ENCODE peak calls at places on chromosomes 11 and 22, in eight cellular contexts. One of them, this sample, is unnamed. For H3K36me3, the result is how much of the 10 kb centered on the place peaks cover.

GRCh38 chr11:10302294-10302743 is 2.6 kb upstream of the ADM start:
- DNase-seq in uterus: no peak
- DNase-seq in body of pancreas: peak
- DNase-seq in fibroblast of lung: peak
- DNase-seq in cardiac muscle cell: peak
- DNase-seq in testis: no peak
- DNase-seq in IMR-90: no peak
- DNase-seq in adrenal gland: no peak
- DNase-seq in this sample: no peak

GRCh38 chr11:134466035-134466908 is 54.2 kb upstream of the B3GAT1 start:
- DNase-seq in adrenal gland: no peak
- DNase-seq in fibroblast of lung: no peak
- DNase-seq in body of pancreas: no peak
- DNase-seq in cardiac muscle cell: no peak
- DNase-seq in IMR-90: no peak
- DNase-seq in testis: no peak
- DNase-seq in uterus: no peak
- DNase-seq in this sample: no peak

GRCh38 chr22:23888615-23889401 is 5.4 kb upstream of the MIF start:
- DNase-seq in body of pancreas: no peak
- DNase-seq in adrenal gland: no peak
- DNase-seq in fibroblast of lung: peak
- DNase-seq in testis: no peak
- DNase-seq in cardiac muscle cell: no peak
- DNase-seq in uterus: no peak
- DNase-seq in IMR-90: peak
- DNase-seq in this sample: no peak

GRCh38 chr11:65968600-65969482 is 7.3 kb downstream of the SART1 start:
- DNase-seq in cardiac muscle cell: no peak
- DNase-seq in body of pancreas: no peak
- DNase-seq in adrenal gland: no peak
- DNase-seq in IMR-90: no peak
- DNase-seq in fibroblast of lung: no peak
- DNase-seq in testis: no peak
- DNase-seq in uterus: no peak
- DNase-seq in this sample: no peak

GRCh38 chr11:128207861-128208321 is 379.5 kb downstream of the ETS1 start:
- DNase-seq in uterus: no peak
- DNase-seq in body of pancreas: no peak
- DNase-seq in adrenal gland: no peak
- DNase-seq in fibroblast of lung: peak
- DNase-seq in cardiac muscle cell: no peak
- DNase-seq in testis: no peak
- DNase-seq in IMR-90: peak
- DNase-seq in this sample: no peak

GRCh38 chr11:64865286-64866172 is 12.9 kb downstream of the EHD1 start:
- DNase-seq in body of pancreas: no peak
- DNase-seq in fibroblast of lung: peak
- DNase-seq in testis: no peak
- DNase-seq in cardiac muscle cell: no peak
- DNase-seq in uterus: no peak
- DNase-seq in IMR-90: peak
- DNase-seq in adrenal gland: no peak
- DNase-seq in this sample: no peak

GRCh38 chr11:129960216-129961214 is 42.1 kb downstream of the PRDM10 start:
- DNase-seq in testis: no peak
- DNase-seq in uterus: no peak
- DNase-seq in cardiac muscle cell: no peak
- DNase-seq in fibroblast of lung: peak
- DNase-seq in body of pancreas: no peak
- DNase-seq in IMR-90: peak
- DNase-seq in adrenal gland: no peak
- DNase-seq in this sample: no peak

GRCh38 chr22:50032941-50033601 is 20.5 kb upstream of the IL17REL start:
- DNase-seq in body of pancreas: no peak
- DNase-seq in IMR-90: no peak
- DNase-seq in uterus: no peak
- DNase-seq in testis: no peak
- DNase-seq in cardiac muscle cell: no peak
- DNase-seq in adrenal gland: no peak
- DNase-seq in fibroblast of lung: no peak
- DNase-seq in this sample: no peak

GRCh38 chr11:128824199-128825049 is 42.7 kb downstream of the KCNJ1 start:
- DNase-seq in body of pancreas: no peak
- DNase-seq in uterus: peak
- DNase-seq in fibroblast of lung: no peak
- DNase-seq in testis: peak
- DNase-seq in adrenal gland: no peak
- DNase-seq in cardiac muscle cell: no peak
- DNase-seq in IMR-90: no peak
- DNase-seq in this sample: no peak

GRCh38 chr22:45205624-45205925 is 35.1 kb downstream of the KIAA0930 start:
- DNase-seq in testis: no peak
- DNase-seq in cardiac muscle cell: no peak
- DNase-seq in uterus: no peak
- DNase-seq in adrenal gland: no peak
- DNase-seq in IMR-90: no peak
- DNase-seq in body of pancreas: no peak
- DNase-seq in fibroblast of lung: no peak
- DNase-seq in this sample: no peak

GRCh38 chr22:38720350-38720749 is 14.6 kb downstream of the GTPBP1 start:
- DNase-seq in fibroblast of lung: no peak
- DNase-seq in body of pancreas: no peak
- DNase-seq in adrenal gland: no peak
- DNase-seq in IMR-90: no peak
- DNase-seq in uterus: no peak
- DNase-seq in testis: no peak
- DNase-seq in cardiac muscle cell: no peak
- DNase-seq in this sample: no peak
- H3K36me3 ChIP-seq in fibroblast of lung: under half
- H3K36me3 ChIP-seq in body of pancreas: under half
- H3K36me3 ChIP-seq in adrenal gland: under half
- H3K36me3 ChIP-seq in IMR-90: under half
- H3K36me3 ChIP-seq in uterus: under half
- H3K36me3 ChIP-seq in testis: under half
- H3K36me3 ChIP-seq in cardiac muscle cell: under half
- H3K36me3 ChIP-seq in this sample: half or more

DNA sequence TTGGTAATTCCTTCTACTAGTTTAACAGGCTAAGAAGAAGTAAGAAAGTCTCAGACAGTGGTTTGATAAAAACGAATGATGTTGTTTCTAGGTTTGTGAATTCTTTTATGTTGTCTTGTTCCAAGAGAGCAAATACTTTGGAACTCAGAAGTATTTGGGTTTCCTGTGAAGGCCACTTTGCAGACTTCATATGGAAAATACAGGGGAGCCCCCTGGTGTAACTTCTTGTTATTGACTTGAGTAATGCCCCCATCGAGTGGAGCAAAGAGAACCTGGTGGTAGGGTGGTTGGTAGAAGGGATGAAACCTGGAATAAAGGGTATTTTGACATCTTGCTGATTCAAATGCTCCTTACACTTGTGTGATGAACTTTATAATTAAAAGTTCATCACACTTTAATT is 40.0 kb upstream of the PTH start:
- DNase-seq in adrenal gland: no peak
- DNase-seq in IMR-90: no peak
- DNase-seq in body of pancreas: no peak
- DNase-seq in uterus: no peak
- DNase-seq in fibroblast of lung: no peak
- DNase-seq in cardiac muscle cell: peak
- DNase-seq in testis: no peak
- DNase-seq in this sample: no peak
- TF ChIP-seq CTCF in adrenal gland: no peak
- TF ChIP-seq CTCF in IMR-90: peak
- TF ChIP-seq CTCF in body of pancreas: no peak
- TF ChIP-seq CTCF in uterus: no peak
- TF ChIP-seq CTCF in fibroblast of lung: no peak
- TF ChIP-seq CTCF in cardiac muscle cell: no peak
- TF ChIP-seq CTCF in testis: no peak
- TF ChIP-seq CTCF in this sample: no peak

DNA sequence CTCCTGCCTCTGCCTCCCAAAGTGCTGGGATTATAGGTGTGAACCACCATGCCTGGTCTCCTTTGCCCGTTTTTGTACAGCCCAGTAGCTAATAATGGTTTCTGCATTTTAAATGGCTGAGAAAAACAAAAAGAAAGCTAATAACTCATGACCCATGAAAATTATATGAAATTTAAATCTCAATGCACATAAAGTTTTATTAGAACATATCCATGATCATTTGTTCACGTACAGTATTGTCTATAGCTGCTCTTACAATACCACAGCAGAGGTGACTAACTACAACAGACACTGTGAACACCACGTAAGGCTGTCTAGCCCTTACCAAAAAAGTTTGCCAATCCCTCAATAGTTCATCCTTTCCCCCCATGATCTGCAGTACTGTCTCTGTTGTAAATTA is 6.4 kb upstream of the PLAAT2 start:
- DNase-seq in testis: no peak
- DNase-seq in fibroblast of lung: no peak
- DNase-seq in adrenal gland: no peak
- DNase-seq in uterus: no peak
- DNase-seq in body of pancreas: no peak
- DNase-seq in cardiac muscle cell: no peak
- DNase-seq in IMR-90: no peak
- DNase-seq in this sample: no peak
- H3K36me3 ChIP-seq in testis: under half
- H3K36me3 ChIP-seq in fibroblast of lung: under half
- H3K36me3 ChIP-seq in adrenal gland: under half
- H3K36me3 ChIP-seq in uterus: under half
- H3K36me3 ChIP-seq in body of pancreas: under half
- H3K36me3 ChIP-seq in cardiac muscle cell: under half
- H3K36me3 ChIP-seq in IMR-90: under half
- H3K36me3 ChIP-seq in this sample: under half

GRCh38 chr11:2399488-2400068 is 972 bp upstream of the TSSC4 start:
- DNase-seq in fibroblast of lung: no peak
- DNase-seq in uterus: no peak
- DNase-seq in adrenal gland: no peak
- DNase-seq in body of pancreas: no peak
- DNase-seq in IMR-90: no peak
- DNase-seq in testis: no peak
- DNase-seq in cardiac muscle cell: no peak
- DNase-seq in this sample: no peak

GRCh38 chr11:2400761-2401435 is 348 bp downstream of the TSSC4 start:
- DNase-seq in cardiac muscle cell: no peak
- DNase-seq in uterus: no peak
- DNase-seq in testis: no peak
- DNase-seq in fibroblast of lung: no peak
- DNase-seq in adrenal gland: no peak
- DNase-seq in IMR-90: no peak
- DNase-seq in body of pancreas: no peak
- DNase-seq in this sample: no peak

GRCh38 chr11:2401436-2401984 is 960 bp downstream of the TSSC4 start:
- DNase-seq in fibroblast of lung: no peak
- DNase-seq in IMR-90: no peak
- DNase-seq in testis: no peak
- DNase-seq in adrenal gland: no peak
- DNase-seq in uterus: no peak
- DNase-seq in body of pancreas: no peak
- DNase-seq in cardiac muscle cell: no peak
- DNase-seq in this sample: no peak

GRCh38 chr11:2398664-2399355 is 1.7 kb upstream of the TSSC4 start:
- DNase-seq in adrenal gland: no peak
- DNase-seq in cardiac muscle cell: no peak
- DNase-seq in body of pancreas: no peak
- DNase-seq in testis: no peak
- DNase-seq in uterus: no peak
- DNase-seq in fibroblast of lung: no peak
- DNase-seq in IMR-90: no peak
- DNase-seq in this sample: no peak

DNA sequence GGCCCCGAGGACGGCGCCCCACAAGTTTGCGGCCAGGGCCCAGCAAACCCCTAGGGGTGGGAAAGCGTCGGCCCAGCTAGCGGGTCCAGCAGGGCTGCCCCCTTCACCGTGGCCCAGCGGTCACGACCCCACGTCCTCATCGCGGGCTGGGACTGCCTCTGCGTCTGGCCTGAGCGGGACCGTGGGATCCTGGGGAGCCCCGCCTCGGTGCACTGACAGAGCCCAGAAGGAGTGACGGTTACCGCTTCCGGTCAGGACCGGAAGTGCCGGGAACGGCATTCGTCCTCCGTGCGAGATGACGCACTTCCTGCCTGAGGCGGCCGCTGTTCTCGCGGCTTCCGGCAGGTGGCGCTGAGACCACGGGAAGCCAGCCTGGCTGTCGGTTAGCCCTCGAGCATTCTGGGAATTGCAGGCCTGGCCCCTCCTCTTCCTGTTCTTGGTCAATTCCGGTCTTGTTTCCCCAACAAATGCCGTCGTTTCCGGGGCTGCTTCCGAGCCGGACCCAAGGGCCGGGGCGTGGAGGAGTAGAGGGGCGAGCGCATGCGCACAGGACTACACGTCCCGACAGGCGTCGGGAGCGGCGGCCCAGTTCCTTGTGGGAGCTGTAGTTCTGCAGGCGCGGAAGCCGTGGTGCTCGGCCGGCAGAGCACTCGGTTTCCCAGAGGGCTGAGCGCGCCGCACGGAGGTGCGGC is at the start of gene TSSC4:
- DNase-seq in adrenal gland: peak
- DNase-seq in fibroblast of lung: peak
- DNase-seq in testis: peak
- DNase-seq in cardiac muscle cell: peak
- DNase-seq in IMR-90: peak
- DNase-seq in uterus: peak
- DNase-seq in body of pancreas: peak
- DNase-seq in this sample: peak
- TF ChIP-seq CTCF in adrenal gland: peak
- TF ChIP-seq CTCF in fibroblast of lung: peak
- TF ChIP-seq CTCF in testis: peak
- TF ChIP-seq CTCF in cardiac muscle cell: peak
- TF ChIP-seq CTCF in IMR-90: peak
- TF ChIP-seq CTCF in uterus: peak
- TF ChIP-seq CTCF in body of pancreas: peak
- TF ChIP-seq CTCF in this sample: peak

GRCh38 chr11:46672381-46672839 is 28.0 kb downstream of the ARHGAP1 start:
- DNase-seq in testis: no peak
- DNase-seq in IMR-90: no peak
- DNase-seq in body of pancreas: no peak
- DNase-seq in cardiac muscle cell: no peak
- DNase-seq in adrenal gland: no peak
- DNase-seq in uterus: no peak
- DNase-seq in fibroblast of lung: no peak
- DNase-seq in this sample: no peak
- H3K36me3 ChIP-seq in testis: under half
- H3K36me3 ChIP-seq in IMR-90: half or more
- H3K36me3 ChIP-seq in body of pancreas: under half
- H3K36me3 ChIP-seq in cardiac muscle cell: half or more
- H3K36me3 ChIP-seq in adrenal gland: under half
- H3K36me3 ChIP-seq in uterus: under half
- H3K36me3 ChIP-seq in fibroblast of lung: under half
- H3K36me3 ChIP-seq in this sample: half or more